ENCODE peak calls at places on chromosomes 3 and 15, in six cellular contexts. One of them, this sample, is unnamed.

GRCh38 chr15:60901647-60902046 is 327.5 kb downstream of the RORA start:
- DNase-seq in cardiac muscle cell: no peak
- DNase-seq in Panc1: no peak
- DNase-seq in sigmoid colon: no peak
- DNase-seq in astrocyte: no peak
- DNase-seq in HCT116: no peak
- DNase-seq in this sample: no peak

GRCh38 chr3:106247902-106248684 is 379.3 kb upstream of the CBLB start:
- DNase-seq in sigmoid colon: no peak
- DNase-seq in Panc1: no peak
- DNase-seq in cardiac muscle cell: no peak
- DNase-seq in astrocyte: peak; percentile 21
- DNase-seq in HCT116: no peak
- DNase-seq in this sample: no peak

GRCh38 chr3:119322523-119323400 is 28.6 kb downstream of the ARHGAP31 start:
- DNase-seq in astrocyte: peak; percentile 79
- DNase-seq in Panc1: peak; percentile 20
- DNase-seq in cardiac muscle cell: peak; percentile 85
- DNase-seq in sigmoid colon: peak; percentile 91
- DNase-seq in HCT116: peak; percentile 48
- DNase-seq in this sample: peak; percentile 84

GRCh38 chr3:192851821-192852352 is 65.8 kb downstream of the MB21D2 start:
- DNase-seq in cardiac muscle cell: peak; percentile 75
- DNase-seq in HCT116: peak; percentile 69
- DNase-seq in astrocyte: peak; percentile 54
- DNase-seq in sigmoid colon: peak; percentile 78
- DNase-seq in Panc1: peak; percentile 53
- DNase-seq in this sample: peak; percentile 85

GRCh38 chr3:141380987-141381386 is 12.7 kb downstream of the ZBTB38 start:
- DNase-seq in sigmoid colon: no peak
- DNase-seq in astrocyte: no peak
- DNase-seq in cardiac muscle cell: no peak
- DNase-seq in Panc1: no peak
- DNase-seq in HCT116: no peak
- DNase-seq in this sample: no peak

GRCh38 chr15:64032327-64032726 is 14.0 kb downstream of the DAPK2 start:
- DNase-seq in astrocyte: no peak
- DNase-seq in sigmoid colon: no peak
- DNase-seq in cardiac muscle cell: no peak
- DNase-seq in Panc1: no peak
- DNase-seq in HCT116: no peak
- DNase-seq in this sample: no peak

GRCh38 chr3:30290479-30290878 is 315.9 kb upstream of the TGFBR2 start:
- DNase-seq in Panc1: no peak
- DNase-seq in astrocyte: no peak
- DNase-seq in sigmoid colon: no peak
- DNase-seq in cardiac muscle cell: no peak
- DNase-seq in HCT116: no peak
- DNase-seq in this sample: no peak

GRCh38 chr3:88149146-88149515 is 628 bp upstream of the C3orf38 start:
- DNase-seq in cardiac muscle cell: no peak
- DNase-seq in sigmoid colon: no peak
- DNase-seq in Panc1: peak; percentile 5
- DNase-seq in HCT116: peak; percentile 3
- DNase-seq in astrocyte: peak; percentile 11
- DNase-seq in this sample: peak; percentile 40

GRCh38 chr3:149369991-149370866 is 7.2 kb downstream of the TM4SF1 start:
- DNase-seq in sigmoid colon: no peak
- DNase-seq in cardiac muscle cell: peak; percentile 19
- DNase-seq in Panc1: peak; percentile 63
- DNase-seq in HCT116: no peak
- DNase-seq in astrocyte: no peak
- DNase-seq in this sample: no peak

GRCh38 chr3:126056681-126057546 is 27.0 kb downstream of the SLC41A3 start:
- DNase-seq in sigmoid colon: no peak
- DNase-seq in Panc1: no peak
- DNase-seq in HCT116: no peak
- DNase-seq in cardiac muscle cell: no peak
- DNase-seq in astrocyte: peak; percentile 35
- DNase-seq in this sample: peak; percentile 44

GRCh38 chr15:29449136-29449535 is 179.5 kb upstream of the NSMCE3 start:
- DNase-seq in HCT116: no peak
- DNase-seq in Panc1: no peak
- DNase-seq in cardiac muscle cell: no peak
- DNase-seq in sigmoid colon: no peak
- DNase-seq in astrocyte: no peak
- DNase-seq in this sample: no peak

GRCh38 chr3:46276497-46277099 is 34.3 kb downstream of the CCR3 start:
- DNase-seq in astrocyte: no peak
- DNase-seq in Panc1: peak; percentile 17
- DNase-seq in HCT116: peak; percentile 39
- DNase-seq in sigmoid colon: peak; percentile 68
- DNase-seq in cardiac muscle cell: peak; percentile 3
- DNase-seq in this sample: peak; percentile 4

GRCh38 chr3:184005981-184006507 is 11.6 kb downstream of the ABCC5 start:
- DNase-seq in sigmoid colon: peak; percentile 68
- DNase-seq in HCT116: peak; percentile 78
- DNase-seq in astrocyte: peak; percentile 56
- DNase-seq in Panc1: no peak
- DNase-seq in cardiac muscle cell: peak; percentile 34
- DNase-seq in this sample: no peak

GRCh38 chr15:23483821-23484299 is 36.8 kb upstream of the GOLGA6L2 start:
- DNase-seq in cardiac muscle cell: no peak
- DNase-seq in astrocyte: peak; percentile 14
- DNase-seq in Panc1: no peak
- DNase-seq in HCT116: no peak
- DNase-seq in sigmoid colon: no peak
- DNase-seq in this sample: no peak

GRCh38 chr15:56244811-56245576 is 1.3 kb upstream of the RFX7 start:
- DNase-seq in cardiac muscle cell: no peak
- DNase-seq in sigmoid colon: no peak
- DNase-seq in astrocyte: no peak
- DNase-seq in Panc1: no peak
- DNase-seq in HCT116: no peak
- DNase-seq in this sample: no peak

GRCh38 chr15:47587938-47588817 is 129.1 kb upstream of the SEMA6D start:
- DNase-seq in sigmoid colon: no peak
- DNase-seq in cardiac muscle cell: peak; percentile 50
- DNase-seq in Panc1: no peak
- DNase-seq in astrocyte: no peak
- DNase-seq in HCT116: no peak
- DNase-seq in this sample: no peak

GRCh38 chr15:50939911-50940310 is 31.4 kb downstream of the AP4E1 start:
- DNase-seq in cardiac muscle cell: peak; percentile 45
- DNase-seq in Panc1: no peak
- DNase-seq in sigmoid colon: no peak
- DNase-seq in astrocyte: peak; percentile 41
- DNase-seq in HCT116: no peak
- DNase-seq in this sample: no peak

GRCh38 chr15:100913961-100914360 is 5.2 kb upstream of the LRRK1 start:
- DNase-seq in HCT116: no peak
- DNase-seq in cardiac muscle cell: no peak
- DNase-seq in sigmoid colon: peak; percentile 61
- DNase-seq in astrocyte: no peak
- DNase-seq in Panc1: no peak
- DNase-seq in this sample: no peak

GRCh38 chr15:38899300-38899699 is 334.7 kb upstream of the RASGRP1 start:
- DNase-seq in astrocyte: peak; percentile 53
- DNase-seq in HCT116: no peak
- DNase-seq in cardiac muscle cell: peak; percentile 54
- DNase-seq in Panc1: no peak
- DNase-seq in sigmoid colon: no peak
- DNase-seq in this sample: peak; percentile 62

GRCh38 chr3:198079771-198080520 is 119.9 kb downstream of the LMLN start:
- DNase-seq in HCT116: peak; percentile 50
- DNase-seq in astrocyte: peak; percentile 6
- DNase-seq in sigmoid colon: no peak
- DNase-seq in cardiac muscle cell: peak; percentile 31
- DNase-seq in Panc1: no peak
- DNase-seq in this sample: no peak

GRCh38 chr3:198076722-198077308 is 116.8 kb downstream of the LMLN start:
- DNase-seq in HCT116: no peak
- DNase-seq in astrocyte: no peak
- DNase-seq in cardiac muscle cell: no peak
- DNase-seq in sigmoid colon: no peak
- DNase-seq in Panc1: no peak
- DNase-seq in this sample: no peak

GRCh38 chr3:198081421-198081844 is 121.4 kb downstream of the LMLN start:
- DNase-seq in Panc1: no peak
- DNase-seq in cardiac muscle cell: no peak
- DNase-seq in astrocyte: no peak
- DNase-seq in sigmoid colon: peak; percentile 58
- DNase-seq in HCT116: no peak
- DNase-seq in this sample: no peak

DNA sequence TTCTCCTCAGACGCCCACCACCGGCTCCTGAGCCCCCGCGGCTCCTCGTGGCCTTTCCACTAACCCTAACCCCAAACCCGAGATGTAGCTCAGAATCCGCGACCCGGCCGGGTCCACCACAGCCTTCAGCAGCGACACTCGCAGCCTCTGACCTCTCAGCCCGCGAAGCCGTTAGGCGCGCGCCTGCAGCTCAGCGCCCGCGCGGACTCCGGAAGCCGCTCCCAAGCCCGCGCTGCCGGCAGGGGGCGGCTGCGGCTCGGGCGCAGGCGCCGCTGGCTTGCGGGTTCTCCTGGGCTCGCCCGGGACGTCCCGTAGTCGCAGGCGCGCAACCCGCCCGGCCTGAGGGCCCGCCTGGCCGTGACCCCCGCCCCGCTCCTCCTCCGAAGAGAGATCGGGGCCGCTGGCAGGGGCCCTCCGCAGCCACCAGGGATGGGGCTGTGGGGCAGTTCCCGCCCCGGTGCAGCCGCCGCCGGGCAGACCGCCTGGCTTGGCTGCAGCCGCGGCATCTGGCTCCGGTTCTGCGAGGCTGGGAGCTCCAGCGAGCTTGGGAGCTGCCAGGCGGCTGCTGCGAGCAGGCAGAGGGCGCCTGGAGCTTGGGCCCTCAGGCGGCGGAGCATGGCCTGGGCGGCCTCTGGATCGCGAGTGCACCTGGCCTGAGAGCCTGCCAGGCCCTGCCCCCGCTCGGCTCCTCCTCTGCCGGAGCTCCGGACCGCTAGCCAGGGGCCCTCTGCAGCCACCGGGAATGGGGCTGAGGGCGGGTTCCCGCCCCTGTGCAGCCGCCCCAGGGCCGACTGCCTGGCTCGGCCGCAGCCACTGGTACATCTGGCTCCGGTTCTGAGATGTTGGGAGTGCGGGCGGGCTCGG is 120.7 kb downstream of the LMLN start:
- DNase-seq in Panc1: no peak
- DNase-seq in HCT116: peak; percentile 54
- DNase-seq in sigmoid colon: peak; percentile 78
- DNase-seq in astrocyte: peak; percentile 33
- DNase-seq in cardiac muscle cell: peak; percentile 76
- DNase-seq in this sample: peak; percentile 76
- H3K27me3 ChIP-seq in Panc1: peaks cover 34% of the 10 kb centered on the region
- H3K27me3 ChIP-seq in HCT116: no peaks in the 10 kb centered on the region
- H3K27me3 ChIP-seq in sigmoid colon: peaks cover 19% of the 10 kb centered on the region
- H3K27me3 ChIP-seq in astrocyte: peaks cover 64% of the 10 kb centered on the region
- H3K27me3 ChIP-seq in cardiac muscle cell: peaks cover 95% of the 10 kb centered on the region
- H3K27me3 ChIP-seq in this sample: peaks cover 80% of the 10 kb centered on the region

DNA sequence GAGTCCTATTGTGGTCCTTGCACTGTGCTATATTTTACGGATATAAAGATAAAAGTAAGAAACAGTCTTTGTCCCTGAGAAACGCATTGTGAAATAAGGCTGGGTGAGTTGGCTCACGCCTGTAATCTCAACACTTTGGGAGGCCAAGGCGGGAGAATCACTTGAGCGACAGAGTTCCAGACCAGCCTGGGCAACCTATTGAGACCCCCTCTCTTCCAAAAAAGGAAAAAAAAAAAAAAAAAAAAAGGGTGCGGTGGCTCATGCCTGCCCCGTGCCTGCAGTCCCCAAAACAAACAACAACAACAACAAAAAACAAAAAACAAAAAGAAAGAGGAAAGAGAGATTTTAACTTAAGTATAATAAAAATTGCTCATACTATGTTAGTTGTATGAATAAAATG is 555 bp upstream of the FNDC3B start:
- DNase-seq in Panc1: no peak
- DNase-seq in astrocyte: no peak
- DNase-seq in cardiac muscle cell: peak; percentile 81
- DNase-seq in HCT116: no peak
- DNase-seq in sigmoid colon: peak; percentile 72
- DNase-seq in this sample: peak; percentile 35
- H3K4me3 ChIP-seq in Panc1: peak overlapping the region; percentile 91
- H3K4me3 ChIP-seq in astrocyte: peak overlapping the region; percentile 92
- H3K4me3 ChIP-seq in cardiac muscle cell: peak overlapping the region; percentile 88
- H3K4me3 ChIP-seq in HCT116: peak overlapping the region; percentile 74
- H3K4me3 ChIP-seq in sigmoid colon: peak overlapping the region; percentile 97
- H3K4me3 ChIP-seq in this sample: peak overlapping the region; percentile 100

DNA sequence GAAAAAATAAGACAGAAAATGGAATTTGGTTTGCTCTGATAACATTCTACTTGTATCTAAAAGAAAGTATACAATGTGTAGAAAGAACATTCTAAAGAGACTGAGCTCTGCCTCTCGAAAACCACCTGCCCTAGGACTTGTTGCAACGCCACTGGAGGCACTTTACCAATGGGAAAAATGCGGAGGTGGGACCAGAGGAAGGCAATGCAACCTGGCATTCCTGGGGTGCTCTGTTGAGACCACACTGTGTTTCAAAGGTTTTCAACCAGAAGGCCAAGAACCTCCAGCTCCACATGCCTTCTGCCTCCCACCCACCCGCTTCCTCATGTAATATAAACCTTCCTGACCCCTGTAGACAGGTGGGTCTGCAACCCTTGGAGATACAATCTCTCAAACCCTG is 4.5 kb downstream of the PROK2 start:
- DNase-seq in Panc1: no peak
- DNase-seq in HCT116: no peak
- DNase-seq in cardiac muscle cell: no peak
- DNase-seq in sigmoid colon: no peak
- DNase-seq in astrocyte: no peak
- DNase-seq in this sample: no peak
- H3K27me3 ChIP-seq in Panc1: peaks cover 20% of the 10 kb centered on the region
- H3K27me3 ChIP-seq in HCT116: peaks cover 20% of the 10 kb centered on the region
- H3K27me3 ChIP-seq in cardiac muscle cell: peaks cover 64% of the 10 kb centered on the region
- H3K27me3 ChIP-seq in sigmoid colon: peaks cover 31% of the 10 kb centered on the region
- H3K27me3 ChIP-seq in astrocyte: peaks cover 45% of the 10 kb centered on the region
- H3K27me3 ChIP-seq in this sample: peaks cover 33% of the 10 kb centered on the region

GRCh38 chr3:187975571-187976360 is 178.2 kb upstream of the LPP start:
- DNase-seq in Panc1: no peak
- DNase-seq in cardiac muscle cell: no peak
- DNase-seq in sigmoid colon: no peak
- DNase-seq in astrocyte: no peak
- DNase-seq in HCT116: peak; percentile 4
- DNase-seq in this sample: no peak

GRCh38 chr3:187979543-187979942 is 174.4 kb upstream of the LPP start:
- DNase-seq in cardiac muscle cell: no peak
- DNase-seq in Panc1: no peak
- DNase-seq in HCT116: no peak
- DNase-seq in sigmoid colon: no peak
- DNase-seq in astrocyte: no peak
- DNase-seq in this sample: no peak

GRCh38 chr3:187977659-187978058 is 176.3 kb upstream of the LPP start:
- DNase-seq in HCT116: no peak
- DNase-seq in sigmoid colon: no peak
- DNase-seq in astrocyte: no peak
- DNase-seq in cardiac muscle cell: no peak
- DNase-seq in Panc1: no peak
- DNase-seq in this sample: no peak

GRCh38 chr3:187976361-187976900 is 177.5 kb upstream of the LPP start:
- DNase-seq in cardiac muscle cell: no peak
- DNase-seq in Panc1: no peak
- DNase-seq in HCT116: no peak
- DNase-seq in astrocyte: no peak
- DNase-seq in sigmoid colon: no peak
- DNase-seq in this sample: no peak

GRCh38 chr3:187978433-187979011 is 175.4 kb upstream of the LPP start:
- DNase-seq in cardiac muscle cell: no peak
- DNase-seq in HCT116: no peak
- DNase-seq in astrocyte: no peak
- DNase-seq in sigmoid colon: no peak
- DNase-seq in Panc1: no peak
- DNase-seq in this sample: no peak
- H3K4me3 ChIP-seq in cardiac muscle cell: no peak overlapping the region
- H3K4me3 ChIP-seq in HCT116: no peak overlapping the region
- H3K4me3 ChIP-seq in astrocyte: no peak overlapping the region
- H3K4me3 ChIP-seq in sigmoid colon: no peak overlapping the region
- H3K4me3 ChIP-seq in Panc1: no peak overlapping the region
- H3K4me3 ChIP-seq in this sample: no peak overlapping the region